ENCODE peak calls at places on chromosomes 6 and 20, in four cellular contexts. One of them, this sample, is unnamed.

GRCh38 chr6:7673063-7673536 is 52.8 kb upstream of the BMP6 start:
- DNase-seq in K562: peak; percentile 48
- DNase-seq in GM12878: no peak
- DNase-seq in HL-60: peak; percentile 47
- DNase-seq in this sample: no peak

GRCh38 chr20:63522091-63522868 is 1.7 kb downstream of the PPDPF start:
- DNase-seq in K562: no peak
- DNase-seq in GM12878: no peak
- DNase-seq in HL-60: no peak
- DNase-seq in this sample: no peak

GRCh38 chr6:123965894-123966293 is 162.2 kb downstream of the NKAIN2 start:
- DNase-seq in K562: no peak
- DNase-seq in GM12878: no peak
- DNase-seq in HL-60: no peak
- DNase-seq in this sample: no peak

GRCh38 chr6:33771342-33772113 is 17.4 kb downstream of the LEMD2 start:
- DNase-seq in K562: peak; percentile 90
- DNase-seq in GM12878: no peak
- DNase-seq in HL-60: peak; percentile 60
- DNase-seq in this sample: peak; percentile 85

GRCh38 chr6:92682999-92683398 is 736.4 kb downstream of the EPHA7 start:
- DNase-seq in K562: no peak
- DNase-seq in GM12878: no peak
- DNase-seq in HL-60: no peak
- DNase-seq in this sample: no peak

GRCh38 chr6:96520851-96521115 is 823 bp upstream of the UFL1 start:
- DNase-seq in K562: no peak
- DNase-seq in GM12878: no peak
- DNase-seq in HL-60: no peak
- DNase-seq in this sample: no peak

GRCh38 chr20:61803903-61804804 is 261.5 kb downstream of the TAF4 start:
- DNase-seq in K562: no peak
- DNase-seq in GM12878: peak; percentile 3
- DNase-seq in HL-60: no peak
- DNase-seq in this sample: peak; percentile 48

GRCh38 chr6:117919775-117920492 is 12.9 kb downstream of the SLC35F1 start:
- DNase-seq in K562: no peak
- DNase-seq in GM12878: no peak
- DNase-seq in HL-60: peak; percentile 7
- DNase-seq in this sample: no peak

GRCh38 chr20:47456952-47457724 is 44.5 kb upstream of the NCOA3 start:
- DNase-seq in K562: no peak
- DNase-seq in GM12878: no peak
- DNase-seq in HL-60: no peak
- DNase-seq in this sample: no peak

GRCh38 chr6:167948716-167949115 is 48.8 kb upstream of the KIF25 start:
- DNase-seq in K562: no peak
- DNase-seq in GM12878: no peak
- DNase-seq in HL-60: no peak
- DNase-seq in this sample: no peak

GRCh38 chr20:37986873-37987601 is 46.2 kb downstream of the TTI1 start:
- DNase-seq in K562: no peak
- DNase-seq in GM12878: no peak
- DNase-seq in HL-60: no peak
- DNase-seq in this sample: no peak

GRCh38 chr20:46308258-46309157 is at the start of gene CDH22:
- DNase-seq in K562: peak; percentile 75
- DNase-seq in GM12878: no peak
- DNase-seq in HL-60: peak; percentile 69
- DNase-seq in this sample: peak; percentile 78

GRCh38 chr20:24165336-24166126 is 177.0 kb upstream of the GGTLC1 start:
- DNase-seq in K562: no peak
- DNase-seq in GM12878: no peak
- DNase-seq in HL-60: no peak
- DNase-seq in this sample: no peak

GRCh38 chr6:1834231-1834630 is 224.5 kb downstream of the FOXC1 start:
- DNase-seq in K562: no peak
- DNase-seq in GM12878: no peak
- DNase-seq in HL-60: no peak
- DNase-seq in this sample: no peak

GRCh38 chr6:118584906-118585305 is 36.8 kb downstream of the PLN start:
- DNase-seq in K562: no peak
- DNase-seq in GM12878: no peak
- DNase-seq in HL-60: no peak
- DNase-seq in this sample: no peak

GRCh38 chr6:75201901-75202672 is 3.8 kb downstream of the COL12A1 start:
- DNase-seq in K562: no peak
- DNase-seq in GM12878: no peak
- DNase-seq in HL-60: no peak
- DNase-seq in this sample: no peak

GRCh38 chr6:133424359-133424758 is 183.2 kb downstream of the EYA4 start:
- DNase-seq in K562: no peak
- DNase-seq in GM12878: no peak
- DNase-seq in HL-60: no peak
- DNase-seq in this sample: no peak

GRCh38 chr6:151847064-151847463 is 39.6 kb downstream of the ESR1 start:
- DNase-seq in K562: no peak
- DNase-seq in GM12878: no peak
- DNase-seq in HL-60: no peak
- DNase-seq in this sample: no peak

GRCh38 chr6:145151624-145152023 is 583.7 kb downstream of the EPM2A start:
- DNase-seq in K562: no peak
- DNase-seq in GM12878: no peak
- DNase-seq in HL-60: no peak
- DNase-seq in this sample: no peak

GRCh38 chr6:4210619-4211419 is 75.4 kb upstream of the ECI2 start:
- DNase-seq in K562: peak; percentile 70
- DNase-seq in GM12878: no peak
- DNase-seq in HL-60: peak; percentile 47
- DNase-seq in this sample: peak; percentile 24

GRCh38 chr20:53900380-53900999 is 169.9 kb downstream of the BCAS1 start:
- DNase-seq in K562: no peak
- DNase-seq in GM12878: no peak
- DNase-seq in HL-60: no peak
- DNase-seq in this sample: no peak

GRCh38 chr20:40633123-40633850 is 55.7 kb downstream of the MAFB start:
- DNase-seq in K562: no peak
- DNase-seq in GM12878: no peak
- DNase-seq in HL-60: no peak
- DNase-seq in this sample: no peak

GRCh38 chr6:30483677-30484279 is 5.5 kb upstream of the HLA-E start:
- DNase-seq in K562: peak; percentile 62
- DNase-seq in GM12878: peak; percentile 37
- DNase-seq in HL-60: peak; percentile 33
- DNase-seq in this sample: no peak

GRCh38 chr6:55011034-55011433 is 163.3 kb upstream of the HCRTR2 start:
- DNase-seq in K562: no peak
- DNase-seq in GM12878: no peak
- DNase-seq in HL-60: no peak
- DNase-seq in this sample: no peak

DNA sequence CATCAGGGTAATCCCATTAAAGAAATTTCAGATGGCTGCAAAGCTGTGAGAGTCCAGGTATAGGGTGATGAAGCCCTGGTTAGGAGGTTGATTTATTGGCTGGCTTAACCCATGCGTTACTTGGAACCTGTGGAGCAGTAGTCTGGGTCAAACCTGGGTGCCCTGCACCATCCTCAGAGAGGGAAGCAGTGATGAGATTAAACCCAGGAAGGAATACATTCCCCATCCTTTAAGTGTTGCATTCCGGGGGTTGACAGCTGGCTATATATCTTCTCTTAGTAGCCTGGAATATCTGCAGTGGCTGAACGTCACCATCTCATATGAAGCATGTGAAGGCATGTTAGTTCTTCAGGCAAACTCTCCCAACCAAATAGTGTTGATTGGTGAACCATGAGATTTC is 44.9 kb upstream of the JAG1 start:
- DNase-seq in K562: no peak
- DNase-seq in GM12878: no peak
- DNase-seq in HL-60: no peak
- DNase-seq in this sample: no peak
- TF ChIP-seq POLR2AphosphoS5 in K562: no peak
- TF ChIP-seq POLR2AphosphoS5 in GM12878: no peak
- TF ChIP-seq POLR2AphosphoS5 in HL-60: no peak
- TF ChIP-seq POLR2AphosphoS5 in this sample: no peak

DNA sequence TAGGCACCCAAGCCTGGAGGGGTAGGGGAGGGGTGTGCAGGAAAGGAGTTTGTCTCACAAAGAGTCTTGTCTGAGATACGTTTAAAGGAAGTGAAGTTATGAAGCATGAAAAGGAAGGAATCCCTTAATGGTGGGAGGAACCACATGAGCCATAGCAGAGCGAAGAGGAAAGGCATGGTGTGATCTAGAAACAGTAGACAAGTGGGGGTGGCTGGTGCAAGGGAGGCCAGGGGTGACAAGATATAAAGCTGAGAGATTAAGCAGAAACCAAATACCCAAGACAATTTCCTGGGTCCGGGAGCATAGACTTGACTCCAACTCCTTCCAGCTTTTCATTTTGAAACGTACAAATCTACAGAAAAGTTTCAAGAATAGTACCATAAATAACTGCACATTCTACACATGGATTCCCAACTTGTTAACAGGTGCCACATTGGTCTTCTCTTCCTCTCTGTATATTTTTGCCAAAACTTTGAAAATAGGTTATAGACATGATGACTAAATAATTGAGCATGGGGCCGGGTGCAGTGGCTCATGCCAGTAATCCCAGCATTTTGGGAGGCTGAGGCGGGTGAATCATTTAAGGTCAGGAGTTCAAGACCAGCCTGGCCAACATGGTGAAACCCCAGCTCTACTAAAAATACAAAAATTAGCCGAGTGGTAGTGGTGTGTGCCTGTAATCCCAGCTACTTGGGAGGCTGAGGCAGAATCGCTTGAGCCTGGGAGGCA is 211.6 kb downstream of the SLC24A3 start:
- DNase-seq in K562: no peak
- DNase-seq in GM12878: no peak
- DNase-seq in HL-60: no peak
- DNase-seq in this sample: no peak
- TF ChIP-seq SPI1 in K562: no peak
- TF ChIP-seq SPI1 in GM12878: no peak
- TF ChIP-seq SPI1 in HL-60: no peak
- TF ChIP-seq SPI1 in this sample: no peak

DNA sequence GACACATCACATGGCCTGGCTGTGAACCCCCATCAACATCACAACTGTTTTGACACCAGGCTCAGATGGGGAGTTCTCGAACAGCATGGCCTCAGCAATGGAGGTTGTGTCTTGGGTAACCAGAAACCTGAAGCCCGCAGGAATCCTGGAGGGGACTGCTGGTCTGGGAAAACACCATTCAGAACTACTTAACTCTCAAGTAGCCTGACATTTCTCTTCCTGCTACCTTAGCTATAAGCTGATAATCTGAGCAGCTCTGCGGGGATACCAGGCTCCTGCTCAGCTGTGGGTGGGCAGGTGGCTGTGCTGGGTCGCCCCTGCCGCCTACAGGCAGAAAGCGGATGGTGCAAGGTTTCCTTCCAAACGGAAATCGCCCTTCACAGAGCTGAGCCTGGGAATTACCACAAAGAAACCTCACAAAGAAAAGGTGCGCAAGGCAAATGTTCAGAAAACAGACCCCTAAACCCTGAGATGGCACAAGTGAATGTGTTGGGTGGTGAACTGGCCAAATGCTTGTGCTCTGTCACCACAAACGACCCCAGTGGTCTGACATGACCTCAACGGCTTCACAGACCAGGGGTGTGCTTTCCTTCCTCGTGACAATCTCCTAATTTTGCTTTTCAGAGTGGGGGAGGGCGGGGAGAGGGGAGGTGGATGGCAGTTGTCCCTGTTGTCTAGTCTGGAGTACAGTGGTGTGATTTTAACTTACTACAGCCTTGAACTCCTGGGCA is 29.5 kb downstream of the SNX5 start:
- DNase-seq in K562: peak; percentile 72
- DNase-seq in GM12878: no peak
- DNase-seq in HL-60: peak; percentile 51
- DNase-seq in this sample: peak; percentile 53
- TF ChIP-seq POLR2AphosphoS5 in K562: no peak
- TF ChIP-seq POLR2AphosphoS5 in GM12878: no peak
- TF ChIP-seq POLR2AphosphoS5 in HL-60: peak; percentile 7
- TF ChIP-seq POLR2AphosphoS5 in this sample: no peak

DNA sequence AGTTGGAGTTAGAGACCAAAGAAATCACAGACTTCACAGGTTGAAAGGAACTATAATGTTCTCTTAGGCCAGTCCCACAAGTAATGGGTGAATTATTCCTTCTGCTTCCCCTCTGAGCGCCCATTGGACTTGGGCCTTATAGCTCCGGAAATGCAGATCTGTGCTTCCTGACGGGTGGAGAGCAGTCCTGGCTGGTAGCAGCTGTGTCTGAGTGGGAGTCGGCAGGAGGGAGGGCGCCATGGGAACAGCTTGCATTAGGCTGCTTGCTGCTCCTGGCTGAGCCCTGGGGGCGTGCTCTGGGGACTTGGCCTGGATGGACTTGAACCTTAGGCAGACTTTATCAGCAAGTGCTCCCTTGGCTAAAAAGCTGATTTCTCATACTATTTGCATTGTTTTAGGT is 18.4 kb upstream of the NUP153 start:
- DNase-seq in K562: peak; percentile 82
- DNase-seq in GM12878: no peak
- DNase-seq in HL-60: no peak
- DNase-seq in this sample: no peak
- TF ChIP-seq SPI1 in K562: no peak
- TF ChIP-seq SPI1 in GM12878: no peak
- TF ChIP-seq SPI1 in HL-60: no peak
- TF ChIP-seq SPI1 in this sample: no peak

GRCh38 chr6:137808836-137809315 is 58.2 kb upstream of the TNFAIP3 start:
- DNase-seq in K562: peak; percentile 37
- DNase-seq in GM12878: no peak
- DNase-seq in HL-60: no peak
- DNase-seq in this sample: no peak

GRCh38 chr6:137810554-137811120 is 56.4 kb upstream of the TNFAIP3 start:
- DNase-seq in K562: no peak
- DNase-seq in GM12878: no peak
- DNase-seq in HL-60: peak; percentile 36
- DNase-seq in this sample: no peak

GRCh38 chr6:137813308-137813707 is 53.8 kb upstream of the TNFAIP3 start:
- DNase-seq in K562: no peak
- DNase-seq in GM12878: no peak
- DNase-seq in HL-60: no peak
- DNase-seq in this sample: no peak

GRCh38 chr6:137811912-137812553 is 55.0 kb upstream of the TNFAIP3 start:
- DNase-seq in K562: no peak
- DNase-seq in GM12878: no peak
- DNase-seq in HL-60: peak; percentile 38
- DNase-seq in this sample: no peak

GRCh38 chr6:137811121-137811911 is 55.7 kb upstream of the TNFAIP3 start:
- DNase-seq in K562: peak; percentile 83
- DNase-seq in GM12878: peak; percentile 95
- DNase-seq in HL-60: peak; percentile 93
- DNase-seq in this sample: peak; percentile 55
- TF ChIP-seq POLR2AphosphoS5 in K562: peak; percentile 68
- TF ChIP-seq POLR2AphosphoS5 in GM12878: peak; percentile 95
- TF ChIP-seq POLR2AphosphoS5 in HL-60: peak; percentile 72
- TF ChIP-seq POLR2AphosphoS5 in this sample: peak; percentile 74

GRCh38 chr6:35492664-35493284 is 4.1 kb downstream of the TEAD3 start:
- DNase-seq in K562: no peak
- DNase-seq in GM12878: no peak
- DNase-seq in HL-60: peak; percentile 52
- DNase-seq in this sample: no peak
- TF ChIP-seq SPI1 in K562: no peak
- TF ChIP-seq SPI1 in GM12878: no peak
- TF ChIP-seq SPI1 in HL-60: no peak
- TF ChIP-seq SPI1 in this sample: no peak